ENCODE peak calls at places on chromosomes 16 and 17, in eight cellular contexts. V, E, Z, R, T, K, F and C are unnamed samples. For H3K36me3, the result is how much of the 10 kb centered on the place peaks cover.

GRCh38 chr17:41530062-41531048 is 2.2 kb upstream of the KRT19 start:
- DNase-seq in V (no peak), E (peak), Z (peak), R (peak), T (peak), K (peak), F (no peak), C (no peak)

GRCh38 chr16:57361384-57361783 is 2.8 kb downstream of the CCL22 start:
- DNase-seq in V (no peak), E (no peak), Z (no peak), R (no peak), T (no peak), K (no peak), F (no peak), C (peak)

GRCh38 chr17:60604686-60605334 is 4.8 kb downstream of the PPM1D start:
- DNase-seq in V (no peak), E (no peak), Z (peak), R (no peak), T (peak), K (peak), F (no peak), C (peak)

GRCh38 chr16:52539197-52539596 is 7.7 kb downstream of the TOX3 start:
- DNase-seq in V (no peak), E (no peak), Z (no peak), R (no peak), T (no peak), K (no peak), F (no peak), C (no peak)

GRCh38 chr16:23280483-23280967 is 21.6 kb upstream of the SCNN1B start:
- DNase-seq in V (no peak), E (no peak), Z (peak), R (no peak), T (peak), K (no peak), F (no peak), C (no peak)

GRCh38 chr17:26792486-26792885 is 501.4 kb upstream of the WSB1 start:
- DNase-seq in V (no peak), E (no peak), Z (no peak), R (peak), T (peak), K (no peak), F (no peak), C (no peak)

GRCh38 chr17:48328457-48328856 is 101.6 kb downstream of the SKAP1 start:
- DNase-seq in V (no peak), E (no peak), Z (peak), R (no peak), T (no peak), K (no peak), F (no peak), C (no peak)

GRCh38 chr17:49996495-49997255 is 1.7 kb upstream of the DLX3 start:
- DNase-seq in V (peak), E (peak), Z (peak), R (no peak), T (no peak), K (no peak), F (no peak), C (no peak)

GRCh38 chr16:75618782-75619181 is 4.3 kb downstream of the ADAT1 start:
- DNase-seq in V (no peak), E (no peak), Z (no peak), R (no peak), T (no peak), K (no peak), F (no peak), C (no peak)

GRCh38 chr16:11734653-11735043 is 8.0 kb downstream of the TXNDC11 start:
- DNase-seq in V (no peak), E (no peak), Z (no peak), R (no peak), T (no peak), K (no peak), F (no peak), C (no peak)

GRCh38 chr16:11737678-11738077 is 5.0 kb downstream of the TXNDC11 start:
- DNase-seq in V (no peak), E (no peak), Z (no peak), R (no peak), T (no peak), K (no peak), F (no peak), C (no peak)

GRCh38 chr16:11736903-11737302 is 5.8 kb downstream of the TXNDC11 start:
- DNase-seq in V (no peak), E (no peak), Z (no peak), R (no peak), T (no peak), K (no peak), F (no peak), C (no peak)

GRCh38 chr16:11735801-11736200 is 6.9 kb downstream of the TXNDC11 start:
- DNase-seq in V (peak), E (no peak), Z (no peak), R (no peak), T (no peak), K (no peak), F (no peak), C (no peak)

DNA sequence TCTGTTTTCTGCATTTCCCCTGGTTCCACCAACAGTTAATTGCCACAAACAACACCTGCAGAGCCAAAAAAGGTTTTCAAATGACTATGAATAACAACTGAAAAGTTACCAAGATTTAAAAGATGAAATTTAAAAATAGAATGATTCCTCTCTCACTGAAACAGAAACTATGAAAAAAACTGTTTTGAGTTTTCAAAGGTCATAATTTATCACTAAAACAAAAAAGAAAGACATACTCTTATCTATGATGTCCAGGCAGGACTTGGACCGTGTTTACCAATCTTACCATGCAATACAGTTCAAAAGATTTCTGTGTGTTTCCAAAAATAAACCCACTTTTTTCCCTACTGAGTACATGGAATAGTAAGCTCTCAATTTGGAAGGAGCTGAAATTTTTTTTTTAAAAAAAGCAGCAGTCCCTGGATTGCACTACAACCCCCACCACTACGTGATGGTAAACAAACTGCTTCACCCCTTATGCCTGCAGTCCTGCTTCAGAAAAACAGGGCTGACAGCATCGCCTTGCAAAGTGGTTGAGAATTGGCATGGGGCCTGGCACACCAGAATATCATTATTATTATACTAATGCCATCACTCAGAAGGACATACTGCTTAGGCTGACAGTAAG is 8.5 kb downstream of the TXNDC11 start:
- DNase-seq in V (no peak), E (no peak), Z (no peak), R (no peak), T (no peak), K (no peak), F (no peak), C (no peak)
- H3K4me3 ChIP-seq in V (no peak), E (no peak), Z (no peak), R (no peak), T (no peak), K (no peak), F (no peak), C (no peak)

GRCh38 chr17:38815576-38816193 is 9.4 kb downstream of the CWC25 start:
- DNase-seq in V (no peak), E (no peak), Z (peak), R (no peak), T (peak), K (no peak), F (no peak), C (no peak)

DNA sequence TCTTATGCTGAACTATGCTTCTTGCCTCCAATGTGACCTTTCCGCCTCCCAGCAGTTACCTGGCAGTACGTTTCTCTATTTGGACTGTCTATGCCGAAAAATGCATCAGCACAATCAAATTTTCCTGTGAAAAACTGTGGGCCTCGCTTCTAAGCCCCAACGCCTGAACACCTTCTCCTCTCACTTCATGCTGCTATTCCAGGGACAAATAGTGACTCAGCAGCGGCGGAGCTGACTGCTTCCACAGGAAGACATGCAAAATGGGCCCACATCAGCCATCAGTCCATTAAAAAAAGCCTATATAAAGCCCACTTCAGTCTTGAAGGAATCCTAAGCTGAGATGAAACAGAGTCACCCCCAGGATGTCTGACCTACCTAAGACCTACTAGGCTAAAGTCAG is 10.5 kb upstream of the PIP4K2B start:
- DNase-seq in V (no peak), E (no peak), Z (no peak), R (no peak), T (no peak), K (no peak), F (no peak), C (no peak)
- H3K36me3 ChIP-seq in V (half or more), E (half or more), Z (under half), R (under half), T (under half), K (half or more), F (half or more), C (half or more)

DNA sequence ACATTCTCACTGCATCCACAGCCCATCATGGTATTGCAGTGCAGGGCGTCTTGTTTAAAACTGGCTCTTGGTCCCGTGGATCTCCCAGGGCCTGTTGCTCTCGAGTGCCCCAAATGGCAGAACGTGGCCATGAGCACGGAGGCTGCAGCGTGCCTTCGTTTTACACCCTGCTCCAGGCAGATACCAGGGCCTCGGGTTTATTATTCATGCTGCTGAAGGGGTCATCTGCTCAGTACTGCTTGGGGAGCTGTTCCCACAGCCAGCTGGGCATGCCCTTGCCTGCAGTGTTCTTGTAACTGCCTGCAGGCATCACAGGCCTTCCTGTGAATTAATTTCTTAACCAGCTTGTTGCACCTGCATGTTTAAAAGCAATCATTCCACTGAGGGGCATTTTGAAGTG is 129.7 kb upstream of the CHMP6 start:
- DNase-seq in V (peak), E (peak), Z (no peak), R (no peak), T (peak), K (no peak), F (no peak), C (no peak)
- TF ChIP-seq CTCF in V (peak), E (peak), Z (no peak), R (peak), T (peak), K (peak), F (peak), C (no peak)

GRCh38 chr17:2721603-2722002 is 10.0 kb upstream of the CLUH start:
- DNase-seq in V (no peak), E (no peak), Z (no peak), R (no peak), T (no peak), K (no peak), F (no peak), C (no peak)

GRCh38 chr17:2722611-2723010 is 11.0 kb upstream of the CLUH start:
- DNase-seq in V (no peak), E (no peak), Z (no peak), R (no peak), T (no peak), K (no peak), F (no peak), C (no peak)

GRCh38 chr17:2723997-2724782 is 12.6 kb upstream of the CLUH start:
- DNase-seq in V (no peak), E (peak), Z (peak), R (no peak), T (no peak), K (no peak), F (peak), C (no peak)

GRCh38 chr17:2723505-2723996 is 12.0 kb upstream of the CLUH start:
- DNase-seq in V (no peak), E (no peak), Z (peak), R (no peak), T (no peak), K (no peak), F (no peak), C (no peak)

DNA sequence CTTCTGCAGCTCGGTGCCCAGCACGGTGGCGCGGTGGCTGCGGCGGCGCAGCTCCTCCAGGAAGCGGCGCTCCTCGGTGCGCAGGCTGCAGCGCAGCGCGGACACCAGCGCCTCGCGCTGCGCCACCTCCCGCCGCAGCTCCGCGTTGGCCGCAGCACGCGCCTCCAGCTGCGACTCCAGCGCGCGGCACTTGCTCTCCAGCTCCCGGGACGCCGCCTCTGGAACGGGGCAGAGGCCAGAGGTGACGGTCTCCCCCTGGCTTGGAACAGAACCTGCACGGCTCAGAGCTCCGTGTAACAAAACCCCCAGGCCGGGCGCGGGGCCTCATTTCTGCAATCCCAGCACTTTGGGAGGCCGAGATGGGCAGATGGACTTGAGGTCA is 13.2 kb upstream of the CLUH start:
- DNase-seq in V (no peak), E (no peak), Z (peak), R (no peak), T (peak), K (no peak), F (no peak), C (no peak)
- H3K4me3 ChIP-seq in V (no peak), E (no peak), Z (peak), R (no peak), T (no peak), K (peak), F (no peak), C (peak)

GRCh38 chr16:27468941-27469531 is 67.1 kb downstream of the IL21R start:
- DNase-seq in V (no peak), E (no peak), Z (no peak), R (no peak), T (no peak), K (no peak), F (no peak), C (no peak)
- H3K36me3 ChIP-seq in V (half or more), E (half or more), Z (under half), R (under half), T (under half), K (half or more), F (half or more), C (half or more)

GRCh38 chr17:9957244-9957643 is 52.2 kb upstream of the RCVRN start:
- DNase-seq in V (no peak), E (no peak), Z (no peak), R (no peak), T (no peak), K (no peak), F (no peak), C (no peak)

GRCh38 chr17:9958586-9959281 is 53.7 kb upstream of the RCVRN start:
- DNase-seq in V (no peak), E (no peak), Z (no peak), R (no peak), T (no peak), K (no peak), F (no peak), C (no peak)

GRCh38 chr17:9956474-9957131 is 51.5 kb upstream of the RCVRN start:
- DNase-seq in V (no peak), E (no peak), Z (no peak), R (no peak), T (no peak), K (no peak), F (no peak), C (no peak)

GRCh38 chr17:9959377-9959981 is 54.4 kb upstream of the RCVRN start:
- DNase-seq in V (peak), E (peak), Z (peak), R (no peak), T (peak), K (no peak), F (no peak), C (no peak)
- TF ChIP-seq CTCF in V (peak), E (peak), Z (peak), R (peak), T (peak), K (no peak), F (peak), C (no peak)

DNA sequence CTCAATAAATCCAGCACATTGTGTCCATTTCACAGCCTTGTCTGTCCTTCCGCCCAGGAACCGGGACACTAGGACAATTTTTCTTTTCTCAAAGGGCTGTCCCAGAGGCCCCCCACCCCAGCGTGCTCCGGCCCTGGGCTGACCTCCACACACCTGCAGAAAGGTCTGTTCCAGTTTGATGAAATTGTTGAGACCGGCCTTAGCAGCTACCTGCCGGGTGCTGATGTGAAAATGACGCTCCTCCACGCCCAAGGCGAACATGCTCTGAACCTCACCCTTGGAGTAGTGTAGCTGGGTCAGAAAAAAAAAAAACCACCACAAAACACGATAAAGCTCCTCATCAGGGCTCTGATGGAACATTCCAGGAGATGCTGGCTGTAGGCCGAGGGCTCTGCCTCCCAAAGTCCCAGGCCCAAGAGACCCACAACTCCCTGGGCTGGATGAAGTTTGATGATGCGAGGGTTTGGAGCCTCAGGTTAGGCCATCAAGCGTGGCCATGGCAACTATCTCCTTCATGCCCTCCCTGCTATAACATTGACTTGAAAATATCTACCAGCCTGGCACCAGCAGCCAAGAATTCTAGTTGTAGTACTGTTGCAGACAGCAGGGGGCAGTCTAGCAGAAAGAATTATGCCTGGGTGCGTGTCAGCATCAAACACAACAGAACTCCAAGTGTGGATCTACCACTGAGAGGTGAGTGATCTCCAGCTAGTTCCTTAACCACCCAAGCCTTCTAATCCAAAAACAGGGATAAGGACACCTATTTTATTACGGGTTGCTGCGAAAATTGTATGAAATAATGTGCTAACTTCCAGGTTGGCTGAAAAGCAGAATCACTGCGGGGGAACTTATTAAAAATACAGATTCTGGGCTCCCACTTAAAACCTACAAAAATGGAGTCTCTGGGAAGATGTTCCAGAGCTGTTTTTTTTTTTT is 62.1 kb downstream of the RMI2 start:
- DNase-seq in V (peak), E (peak), Z (peak), R (peak), T (peak), K (peak), F (peak), C (no peak)
- H3K4me3 ChIP-seq in V (no peak), E (no peak), Z (no peak), R (no peak), T (no peak), K (no peak), F (no peak), C (no peak)

GRCh38 chr16:1691276-1691675 is 13.2 kb downstream of the JPT2 start:
- DNase-seq in V (no peak), E (no peak), Z (peak), R (no peak), T (peak), K (no peak), F (no peak), C (no peak)
- H3K36me3 ChIP-seq in V (half or more), E (under half), Z (half or more), R (under half), T (under half), K (under half), F (half or more), C (under half)

GRCh38 chr17:77693776-77694175 is 264.7 kb upstream of the TNRC6C start:
- DNase-seq in V (no peak), E (no peak), Z (no peak), R (no peak), T (no peak), K (no peak), F (no peak), C (peak)
- TF ChIP-seq CTCF in V (no peak), E (no peak), Z (no peak), R (no peak), T (no peak), K (no peak), F (no peak), C (no peak)

DNA sequence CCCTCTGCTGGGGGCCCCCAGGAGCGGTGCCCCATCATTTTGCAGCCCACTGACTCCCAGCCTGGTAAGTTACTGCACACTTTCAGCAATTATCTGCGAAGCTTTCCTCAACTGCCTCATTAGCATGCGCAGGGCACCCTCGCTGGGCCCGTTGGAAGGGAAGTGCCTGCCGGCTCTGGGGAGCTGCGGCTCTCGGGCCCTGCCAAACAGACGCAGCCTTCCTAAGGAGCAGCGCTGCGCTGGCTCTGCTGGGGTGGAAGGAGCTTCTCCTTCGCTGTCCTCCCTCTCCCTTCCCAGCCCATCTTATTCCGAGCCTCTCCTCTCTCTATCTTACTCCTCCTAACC is 71.0 kb downstream of the RBBP6 start:
- DNase-seq in V (peak), E (no peak), Z (peak), R (no peak), T (peak), K (no peak), F (peak), C (no peak)
- H3K4me3 ChIP-seq in V (peak), E (no peak), Z (peak), R (no peak), T (no peak), K (peak), F (peak), C (peak)